ENCODE peak calls at places on chromosomes 2 and 18, in ten cellular contexts. N is ACHN, G is A172, U is body of pancreas, P is AG09309, B is SW480, W is NCI-H1436, S is spleen, L is NCI-H446 treated with DMSO at 0.1 percent for 48 hours, Q is HT1080. H is an unnamed sample.

GRCh38 chr2:119746836-119747235 is 12.9 kb upstream of the PTPN4 start:
- DNase-seq in G (peak), S (no peak), B (no peak), U (no peak), N (no peak), W (no peak), L (no peak), P (no peak), Q (peak), H (no peak)

GRCh38 chr18:10299686-10300085 is 154.7 kb upstream of the APCDD1 start:
- DNase-seq in W (no peak), N (no peak), L (no peak), Q (no peak), G (no peak), S (no peak), B (no peak), U (no peak), P (no peak), H (no peak)

GRCh38 chr2:45505138-45505537 is 105.9 kb downstream of the SRBD1 start:
- DNase-seq in S (no peak), P (no peak), L (no peak), G (no peak), Q (no peak), U (no peak), B (no peak), W (no peak), N (no peak), H (peak)

GRCh38 chr18:63758616-63759015 is 16.6 kb upstream of the SERPINB7 start:
- DNase-seq in N (no peak), Q (no peak), W (no peak), S (no peak), P (no peak), U (no peak), L (no peak), B (no peak), G (no peak), H (no peak)

GRCh38 chr2:8677646-8678592 is 3.9 kb upstream of the ID2 start:
- DNase-seq in W (peak), B (peak), G (peak), S (peak), U (peak), Q (no peak), L (peak), P (no peak), N (peak), H (peak)

GRCh38 chr2:24317491-24317920 is 42.8 kb downstream of the ITSN2 start:
- DNase-seq in S (no peak), U (peak), W (no peak), P (no peak), N (no peak), G (no peak), L (no peak), B (no peak), Q (peak), H (no peak)

GRCh38 chr2:232873292-232873908 is 3.3 kb downstream of the SNORC start:
- DNase-seq in B (no peak), W (no peak), Q (no peak), U (no peak), L (no peak), P (no peak), S (no peak), N (no peak), G (no peak), H (no peak)

GRCh38 chr2:207167129-207167923 is 1.6 kb upstream of the KLF7 start:
- DNase-seq in L (no peak), G (peak), W (no peak), U (no peak), Q (no peak), S (no peak), N (no peak), B (no peak), P (no peak), H (no peak)

GRCh38 chr18:7370375-7370774 is 139.5 kb downstream of the LRRC30 start:
- DNase-seq in P (no peak), S (no peak), L (no peak), Q (no peak), G (no peak), B (no peak), W (no peak), N (no peak), U (no peak), H (no peak)

GRCh38 chr2:235763816-235764215 is 270.0 kb downstream of the AGAP1 start:
- DNase-seq in U (no peak), L (no peak), B (no peak), N (no peak), P (no peak), S (no peak), W (no peak), Q (no peak), G (no peak), H (no peak)

GRCh38 chr2:46776687-46777327 is 138.8 kb downstream of the MCFD2 start:
- DNase-seq in Q (peak), W (peak), B (peak), S (no peak), P (no peak), G (peak), L (peak), N (peak), U (peak), H (peak)

GRCh38 chr2:190578158-190579057 is 43.9 kb upstream of the NEMP2 start:
- DNase-seq in W (no peak), P (no peak), L (no peak), B (peak), G (peak), Q (no peak), S (no peak), U (peak), N (no peak), H (no peak)

GRCh38 chr2:136436921-136437320 is 319.0 kb upstream of the CXCR4 start:
- DNase-seq in W (no peak), S (no peak), G (no peak), L (no peak), N (no peak), P (no peak), U (no peak), B (no peak), Q (no peak), H (no peak)

GRCh38 chr18:42931501-42931900 is 184.0 kb downstream of the RIT2 start:
- DNase-seq in L (no peak), N (no peak), S (no peak), Q (peak), U (no peak), G (peak), P (no peak), B (no peak), W (no peak), H (no peak)

GRCh38 chr2:201363857-201364560 is 6.9 kb upstream of the FLACC1 start:
- DNase-seq in S (no peak), W (peak), B (peak), G (peak), N (peak), L (peak), P (peak), U (peak), Q (peak), H (peak)

GRCh38 chr2:229733606-229734205 is 19.4 kb upstream of the DNER start:
- DNase-seq in W (no peak), U (no peak), N (no peak), P (no peak), S (no peak), Q (no peak), G (no peak), L (no peak), B (no peak), H (no peak)

GRCh38 chr18:37661061-37661460 is 95.5 kb upstream of the CELF4 start:
- DNase-seq in N (no peak), B (no peak), W (no peak), P (no peak), G (no peak), L (no peak), S (no peak), Q (no peak), U (no peak), H (no peak)

GRCh38 chr2:113891265-113891959 is 1.5 kb downstream of the ACTR3 start:
- DNase-seq in Q (no peak), G (peak), U (no peak), S (no peak), L (no peak), W (no peak), P (no peak), B (no peak), N (peak), H (no peak)

GRCh38 chr2:98772531-98772930 is 41.6 kb upstream of the MGAT4A start:
- DNase-seq in U (no peak), P (no peak), Q (no peak), W (no peak), B (no peak), L (no peak), S (no peak), N (no peak), G (no peak), H (no peak)

GRCh38 chr18:55353391-55353790 is 234.6 kb downstream of the TCF4 start:
- DNase-seq in P (no peak), L (no peak), N (no peak), S (no peak), G (no peak), Q (no peak), W (no peak), B (no peak), U (no peak), H (no peak)

GRCh38 chr18:48800877-48801727 is 149.7 kb downstream of the SMAD7 start:
- DNase-seq in N (no peak), W (no peak), P (peak), S (peak), Q (no peak), B (no peak), L (no peak), U (peak), G (no peak), H (no peak)

GRCh38 chr2:12953596-12953995 is 236.9 kb downstream of the TRIB2 start:
- DNase-seq in S (no peak), W (no peak), L (no peak), N (no peak), G (no peak), Q (no peak), P (no peak), U (no peak), B (no peak), H (no peak)

GRCh38 chr2:228474466-228474865 is 293.0 kb upstream of the SPHKAP start:
- DNase-seq in S (no peak), B (no peak), L (no peak), U (no peak), Q (no peak), G (peak), N (peak), P (no peak), W (no peak), H (no peak)

GRCh38 chr2:178827739-178828487 is 20.7 kb upstream of the TTN start:
- DNase-seq in W (no peak), G (no peak), S (no peak), Q (no peak), P (no peak), B (no peak), L (no peak), U (no peak), N (no peak), H (no peak)